ENCODE peak calls at places on chromosomes 1 and 21, in ten cellular contexts. R is heart left ventricle, E is fibroblast of lung, X is pancreas, Y is MM.1S, Z is IMR-90, I is left ventricle myocardium inferior, B is body of pancreas, C is Panc1, N is heart right ventricle. D is an unnamed sample.
A peak's percentile ranks its signal among the peaks of the same experiment; 100 is the strongest.

GRCh38 chr1:205989786-205990185 is 13.4 kb downstream of the RAB7B start:
- DNase-seq in R (no peak), E (no peak), X (no peak), Y (no peak), Z (no peak), I (no peak), B (no peak), C (no peak), N (no peak), D (no peak)

GRCh38 chr1:61323681-61324328 is 241.4 kb downstream of the NFIA start:
- DNase-seq in R (no peak), E (no peak), X (no peak), Y (no peak), Z (no peak), I (no peak), B (no peak), C (no peak), N (no peak), D (no peak)

GRCh38 chr1:18549896-18550295 is 69.2 kb downstream of the KLHDC7A start:
- DNase-seq in R (no peak), E (no peak), X (no peak), Y (no peak), Z (no peak), I (no peak), B (no peak), C (no peak), N (no peak), D (no peak)

GRCh38 chr1:78665809-78666208 is 16.2 kb downstream of the IFI44 start:
- DNase-seq in R (no peak), E (no peak), X (no peak), Y (no peak), Z (no peak), I (no peak), B (no peak), C (no peak), N (no peak), D (no peak)

GRCh38 chr1:109718495-109718894 is 6.4 kb downstream of the GSTM5 start:
- DNase-seq in R (no peak), E (peak; percentile 35), X (no peak), Y (no peak), Z (peak; percentile 27), I (no peak), B (no peak), C (no peak), N (no peak), D (no peak)

GRCh38 chr1:19625264-19625663 is 18.8 kb upstream of the NBL1 start:
- DNase-seq in R (no peak), E (no peak), X (no peak), Y (no peak), Z (no peak), I (no peak), B (no peak), C (no peak), N (no peak), D (no peak)

GRCh38 chr1:155285631-155286044 is 8.4 kb downstream of the HCN3 start:
- DNase-seq in R (no peak), E (no peak), X (no peak), Y (no peak), Z (no peak), I (no peak), B (no peak), C (no peak), N (no peak), D (no peak)

GRCh38 chr1:40876891-40877290 is 14.7 kb upstream of the CITED4 start:
- DNase-seq in R (no peak), E (peak; percentile 59), X (no peak), Y (no peak), Z (peak; percentile 28), I (no peak), B (no peak), C (no peak), N (no peak), D (no peak)

GRCh38 chr1:231828182-231828920 is 201.8 kb downstream of the DISC1 start:
- DNase-seq in R (no peak), E (peak; percentile 97), X (no peak), Y (no peak), Z (peak; percentile 95), I (no peak), B (peak; percentile 16), C (peak; percentile 89), N (no peak), D (no peak)

GRCh38 chr1:243968413-243968812 is 82.7 kb upstream of the ZBTB18 start:
- DNase-seq in R (no peak), E (peak; percentile 62), X (no peak), Y (no peak), Z (peak; percentile 32), I (no peak), B (no peak), C (no peak), N (no peak), D (no peak)

GRCh38 chr21:34202553-34203332 is 129.4 kb downstream of the MRPS6 start:
- DNase-seq in R (peak; percentile 26), E (no peak), X (peak; percentile 42), Y (no peak), Z (no peak), I (peak; percentile 25), B (no peak), C (no peak), N (peak; percentile 38), D (no peak)

GRCh38 chr1:62356257-62356835 is 37.1 kb upstream of the KANK4 start:
- DNase-seq in R (no peak), E (peak; percentile 91), X (no peak), Y (no peak), Z (peak; percentile 70), I (no peak), B (no peak), C (no peak), N (no peak), D (no peak)

GRCh38 chr21:38979271-38980196 is 173.8 kb downstream of the ETS2 start:
- DNase-seq in R (no peak), E (peak; percentile 29), X (no peak), Y (no peak), Z (peak; percentile 70), I (no peak), B (no peak), C (no peak), N (no peak), D (no peak)

GRCh38 chr1:16138772-16139221 is 17.1 kb downstream of the EPHA2 start:
- DNase-seq in R (no peak), E (peak; percentile 35), X (peak; percentile 46), Y (no peak), Z (peak; percentile 32), I (no peak), B (no peak), C (no peak), N (no peak), D (no peak)

GRCh38 chr1:2431503-2431902 is 19.1 kb upstream of the PEX10 start:
- DNase-seq in R (no peak), E (no peak), X (no peak), Y (no peak), Z (no peak), I (no peak), B (no peak), C (no peak), N (no peak), D (no peak)
- H3K27ac ChIP-seq in R (no peak overlapping the region), E (no peak overlapping the region), X (no peak overlapping the region), Y (no peak overlapping the region), Z (no peak overlapping the region), I (no peak overlapping the region), B (no peak overlapping the region), C (no peak overlapping the region), N (no peak overlapping the region), D (no peak overlapping the region)

DNA sequence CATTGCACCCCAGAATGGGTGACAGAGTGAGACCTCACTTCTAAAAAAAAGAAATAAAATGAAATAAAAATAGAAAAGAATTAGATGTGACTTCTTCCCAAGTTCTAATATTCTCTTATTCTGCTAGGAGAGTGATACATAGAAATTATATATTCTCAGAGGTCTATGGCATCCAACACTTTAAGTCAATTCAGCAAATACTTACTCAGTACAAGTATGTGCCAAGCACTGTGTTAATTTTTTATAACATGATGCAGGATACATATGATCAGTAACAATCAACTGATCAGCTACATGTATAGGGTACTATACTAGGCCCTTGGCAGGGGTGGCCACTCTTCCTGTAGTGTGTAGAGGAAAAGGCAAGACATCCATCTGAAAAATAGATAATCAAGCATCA is 13.0 kb upstream of the JAK1 start:
- DNase-seq in R (no peak), E (no peak), X (no peak), Y (no peak), Z (no peak), I (no peak), B (no peak), C (no peak), N (no peak), D (no peak)
- H3K4me1 ChIP-seq in R (no peaks in the 10 kb centered on the region), E (no peaks in the 10 kb centered on the region), X (peaks cover 13% of the 10 kb centered on the region), Y (peaks cover 4% of the 10 kb centered on the region), Z (peaks cover 4% of the 10 kb centered on the region), I (peaks cover 6% of the 10 kb centered on the region), B (peaks cover 17% of the 10 kb centered on the region), C (peaks cover 13% of the 10 kb centered on the region), N (peaks cover 6% of the 10 kb centered on the region), D (peaks cover 11% of the 10 kb centered on the region)

GRCh38 chr1:164774819-164775654 is 216.1 kb downstream of the PBX1 start:
- DNase-seq in R (no peak), E (no peak), X (no peak), Y (no peak), Z (no peak), I (no peak), B (peak; percentile 72), C (no peak), N (no peak), D (no peak)
- H3K27ac ChIP-seq in R (peak overlapping the region; percentile 68), E (peak overlapping the region; percentile 0), X (peak overlapping the region; percentile 85), Y (no peak overlapping the region), Z (peak overlapping the region; percentile 61), I (peak overlapping the region; percentile 55), B (peak overlapping the region; percentile 96), C (no peak overlapping the region), N (peak overlapping the region; percentile 18), D (no peak overlapping the region)

GRCh38 chr1:164644774-164645634 is 86.0 kb downstream of the PBX1 start:
- DNase-seq in R (no peak), E (peak; percentile 70), X (no peak), Y (no peak), Z (peak; percentile 70), I (no peak), B (no peak), C (no peak), N (no peak), D (no peak)
- H3K4me1 ChIP-seq in R (peaks cover 60% of the 10 kb centered on the region), E (peaks cover 6% of the 10 kb centered on the region), X (peaks cover 65% of the 10 kb centered on the region), Y (no peaks in the 10 kb centered on the region), Z (peaks cover 15% of the 10 kb centered on the region), I (peaks cover 88% of the 10 kb centered on the region), B (peaks cover 79% of the 10 kb centered on the region), C (no peaks in the 10 kb centered on the region), N (peaks cover 85% of the 10 kb centered on the region), D (peaks cover 47% of the 10 kb centered on the region)

D was measured in thoracic aorta.